ENCODE peak calls at places on chromosomes 1 and 21, in four cellular contexts. B is GM12878, J is HepG2, L is K562. Z is an unnamed sample.

GRCh38 chr1:15633756-15634420 is 16.6 kb downstream of the DDI2 start:
- DNase-seq in B (no peak), J (no peak), L (no peak), Z (no peak)

GRCh38 chr1:246669659-246670058 is 54.5 kb upstream of the SCCPDH start:
- DNase-seq in B (no peak), J (no peak), L (no peak), Z (no peak)

GRCh38 chr1:110164951-110165350 is 14.7 kb downstream of the SLC6A17 start:
- DNase-seq in B (no peak), J (no peak), L (no peak), Z (no peak)

GRCh38 chr1:225825606-225826005 is 15.7 kb downstream of the EPHX1 start:
- DNase-seq in B (no peak), J (no peak), L (no peak), Z (no peak)

GRCh38 chr1:208652300-208653160 is 408.3 kb upstream of the PLXNA2 start:
- DNase-seq in B (peak), J (peak), L (peak), Z (peak)

GRCh38 chr1:177466286-177466685 is 295.5 kb downstream of the BRINP2 start:
- DNase-seq in B (no peak), J (no peak), L (no peak), Z (no peak)

GRCh38 chr1:64082459-64082858 is 121.0 kb upstream of the UBE2U start:
- DNase-seq in B (no peak), J (no peak), L (no peak), Z (no peak)

GRCh38 chr1:103266036-103266435 is 157.7 kb upstream of the COL11A1 start:
- DNase-seq in B (no peak), J (no peak), L (no peak), Z (no peak)

GRCh38 chr1:236489710-236490377 is 33.9 kb upstream of the LGALS8 start:
- DNase-seq in B (peak), J (peak), L (peak), Z (peak)

GRCh38 chr1:220818421-220819173 is 31.9 kb downstream of the MTARC1 start:
- DNase-seq in B (no peak), J (no peak), L (no peak), Z (peak)

GRCh38 chr1:225891229-225891972 is 2.5 kb upstream of the LEFTY1 start:
- DNase-seq in B (no peak), J (peak), L (no peak), Z (no peak)

GRCh38 chr1:207866471-207867135 is 44.3 kb downstream of the CD34 start:
- DNase-seq in B (no peak), J (no peak), L (peak), Z (no peak)

GRCh38 chr1:235923466-235924008 is 56.8 kb upstream of the LYST start:
- DNase-seq in B (no peak), J (no peak), L (no peak), Z (no peak)

GRCh38 chr1:117673405-117673804 is 67.6 kb downstream of the TENT5C start:
- DNase-seq in B (no peak), J (no peak), L (no peak), Z (no peak)

GRCh38 chr1:40078512-40079333 is 18.3 kb downstream of the PPT1 start:
- DNase-seq in B (no peak), J (peak), L (peak), Z (peak)

GRCh38 chr1:225819346-225820192 is 9.6 kb downstream of the EPHX1 start:
- DNase-seq in B (no peak), J (no peak), L (no peak), Z (no peak)

GRCh38 chr1:3902111-3902511 is 2.0 kb upstream of the C1orf174 start:
- DNase-seq in B (no peak), J (no peak), L (no peak), Z (no peak)

DNA sequence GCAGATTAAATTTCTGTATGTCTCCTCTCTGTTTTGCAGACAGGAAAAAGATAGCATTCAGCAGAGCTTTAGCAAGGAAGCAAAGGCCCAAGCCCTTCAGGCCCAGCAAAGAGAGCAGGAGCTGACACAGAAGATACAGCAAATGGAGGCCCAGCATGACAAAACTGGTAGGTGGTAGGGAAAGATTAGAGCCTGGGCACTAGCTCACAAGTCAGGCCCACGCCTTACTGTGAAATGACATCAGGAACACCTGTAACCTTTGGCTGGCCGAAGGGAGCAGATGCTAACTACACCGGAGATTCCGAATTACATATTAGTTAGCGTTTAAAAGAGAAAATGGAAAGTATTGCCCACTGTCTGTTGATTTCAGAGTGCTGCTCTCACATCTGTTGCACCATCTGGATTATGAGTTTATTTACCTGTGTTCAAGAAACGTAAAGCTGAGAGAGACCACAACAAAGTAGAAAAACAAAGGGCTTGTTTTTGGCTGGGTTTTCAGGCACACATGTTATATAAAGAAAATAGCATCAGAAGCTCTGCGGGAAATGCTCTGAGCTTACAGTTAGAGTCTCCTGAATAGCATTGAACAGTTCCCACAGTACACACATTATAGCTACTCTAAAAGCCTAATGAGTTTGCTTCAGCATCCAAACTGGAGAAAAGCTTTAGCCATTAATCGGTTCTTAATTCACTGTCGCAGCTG is 160.0 kb downstream of the SDCCAG8 start:
- DNase-seq in B (no peak), J (no peak), L (no peak), Z (no peak)
- TF ChIP-seq TARDBP in B (no peak), J (no peak), L (no peak), Z (no peak)

DNA sequence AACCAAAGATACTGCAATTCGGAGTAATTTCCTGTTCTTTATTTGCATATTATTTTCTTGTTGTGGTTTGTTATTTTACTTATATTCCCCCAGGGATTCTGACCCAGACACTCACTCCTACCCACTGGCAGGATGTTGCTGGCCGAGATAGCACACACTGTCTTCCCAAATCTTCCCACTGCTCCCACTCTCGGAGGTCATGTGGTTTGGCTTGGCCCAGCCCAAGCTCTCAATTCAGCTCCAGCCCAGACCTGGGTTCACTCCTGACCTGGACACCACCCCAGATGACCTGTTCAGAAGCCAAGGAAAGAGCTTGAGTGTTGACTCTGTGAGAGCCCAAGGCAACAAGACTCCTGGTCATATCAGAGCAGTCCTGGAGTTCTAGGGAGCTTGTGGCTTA is 1.2 kb upstream of the FAM43B start:
- DNase-seq in B (no peak), J (no peak), L (no peak), Z (no peak)
- TF ChIP-seq TARDBP in B (no peak), J (no peak), L (no peak), Z (no peak)

GRCh38 chr21:43574741-43575465 is 84.4 kb downstream of the HSF2BP start:
- DNase-seq in B (no peak), J (no peak), L (no peak), Z (no peak)
- TF ChIP-seq TARDBP in B (no peak), J (no peak), L (no peak), Z (no peak)

DNA sequence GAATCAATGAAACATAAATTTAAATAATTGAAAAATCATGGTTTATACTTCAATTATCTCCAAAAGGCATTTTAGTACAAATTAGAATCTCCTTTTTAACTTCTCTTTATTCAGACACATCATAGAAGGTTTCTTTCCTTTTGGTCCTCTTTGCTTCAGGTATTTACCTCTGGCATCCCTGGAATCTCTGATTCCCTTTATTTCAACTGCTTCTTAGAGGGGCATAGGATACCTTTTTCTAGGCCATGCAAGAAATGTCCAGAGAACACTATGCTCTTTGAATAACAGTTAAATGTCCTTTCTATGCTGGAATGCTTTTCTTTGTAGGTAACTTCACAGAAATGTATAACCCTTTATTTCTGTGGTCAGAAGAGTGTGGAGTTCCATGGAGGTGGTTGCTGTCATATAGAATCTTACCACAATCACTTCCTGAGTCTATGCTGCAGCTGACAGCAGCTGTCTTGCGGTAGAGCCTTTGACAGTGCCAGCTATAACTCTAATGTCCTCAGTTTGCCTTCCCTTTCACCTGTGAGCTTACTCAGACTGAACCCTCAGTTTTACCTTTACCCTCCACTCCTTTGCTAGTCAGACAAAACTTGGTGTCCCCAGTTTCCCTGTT is 8.6 kb downstream of the LAMC2 start:
- DNase-seq in B (peak), J (no peak), L (no peak), Z (no peak)
- TF ChIP-seq TARDBP in B (no peak), J (no peak), L (no peak), Z (no peak)

GRCh38 chr1:18293291-18293690 is 185.7 kb downstream of the IGSF21 start:
- DNase-seq in B (no peak), J (no peak), L (no peak), Z (no peak)

GRCh38 chr1:18299441-18300338 is 181.0 kb upstream of the KLHDC7A start:
- DNase-seq in B (no peak), J (peak), L (peak), Z (peak)

GRCh38 chr1:18300376-18300775 is 180.4 kb upstream of the KLHDC7A start:
- DNase-seq in B (no peak), J (no peak), L (no peak), Z (no peak)

GRCh38 chr1:18294437-18295176 is 186.1 kb upstream of the KLHDC7A start:
- DNase-seq in B (no peak), J (no peak), L (no peak), Z (no peak)

GRCh38 chr1:18297896-18298648 is 182.7 kb upstream of the KLHDC7A start:
- DNase-seq in B (no peak), J (no peak), L (no peak), Z (no peak)
- TF ChIP-seq TARDBP in B (no peak), J (no peak), L (no peak), Z (no peak)

GRCh38 chr1:62509028-62509427 is 72.2 kb downstream of the USP1 start:
- DNase-seq in B (no peak), J (peak), L (no peak), Z (no peak)

GRCh38 chr1:62513013-62513412 is 76.2 kb downstream of the USP1 start:
- DNase-seq in B (no peak), J (no peak), L (no peak), Z (no peak)

GRCh38 chr1:62508187-62508758 is 71.4 kb downstream of the USP1 start:
- DNase-seq in B (peak), J (peak), L (peak), Z (peak)
- TF ChIP-seq TARDBP in B (no peak), J (no peak), L (no peak), Z (no peak)

GRCh38 chr1:227245613-227246320 is 72.5 kb downstream of the CDC42BPA start:
- DNase-seq in B (no peak), J (no peak), L (no peak), Z (no peak)
- TF ChIP-seq TARDBP in B (no peak), J (no peak), L (no peak), Z (no peak)

GRCh38 chr1:217917277-217917887 is 286.2 kb downstream of the SPATA17 start:
- DNase-seq in B (no peak), J (no peak), L (no peak), Z (no peak)
- TF ChIP-seq TARDBP in B (no peak), J (no peak), L (no peak), Z (no peak)

GRCh38 chr21:14547834-14548513 is 1.9 kb upstream of the SAMSN1 start:
- DNase-seq in B (no peak), J (no peak), L (no peak), Z (no peak)

GRCh38 chr21:14542638-14543037 is 3.5 kb downstream of the SAMSN1 start:
- DNase-seq in B (no peak), J (no peak), L (peak), Z (no peak)

GRCh38 chr21:14548751-14549150 is 2.6 kb upstream of the SAMSN1 start:
- DNase-seq in B (no peak), J (no peak), L (no peak), Z (no peak)

GRCh38 chr21:14543983-14544382 is 2.1 kb downstream of the SAMSN1 start:
- DNase-seq in B (no peak), J (no peak), L (peak), Z (no peak)

GRCh38 chr21:14545906-14546480 is at the start of gene SAMSN1:
- DNase-seq in B (peak), J (no peak), L (peak), Z (no peak)
- TF ChIP-seq TARDBP in B (no peak), J (no peak), L (no peak), Z (no peak)

GRCh38 chr1:153775432-153776311 is 465 bp downstream of the SLC27A3 start:
- DNase-seq in B (no peak), J (no peak), L (peak), Z (peak)
- TF ChIP-seq TARDBP in B (no peak), J (no peak), L (no peak), Z (no peak)

Z was measured in HEK293T.